ENCODE peak calls at places on chromosome 9, in nine cellular contexts. M is psoas muscle; F is HFFc6; N is GM10248; D is left ventricle myocardium inferior; E is sigmoid colon; L is CD8-positive, alpha-beta T cell; W is AG20443; U is ELR. K is an unnamed sample.

GRCh38 chr9:706606-707451 is 134.7 kb upstream of the DMRT1 start:
- DNase-seq in M (peak), F (peak), N (peak), D (peak), E (peak), L (peak), W (peak), U (peak), K (peak)

GRCh38 chr9:124297553-124297905 is 39.8 kb downstream of the NEK6 start:
- DNase-seq in M (peak), F (peak), N (no peak), D (peak), E (peak), L (no peak), W (peak), U (peak), K (no peak)

GRCh38 chr9:115531410-115532130 is 413.6 kb upstream of the TNC start:
- DNase-seq in M (no peak), F (peak), N (no peak), D (no peak), E (no peak), L (no peak), W (peak), U (peak), K (no peak)

GRCh38 chr9:2919347-2919746 is 75.5 kb upstream of the PUM3 start:
- DNase-seq in M (no peak), F (peak), N (no peak), D (no peak), E (no peak), L (no peak), W (peak), U (no peak), K (no peak)

GRCh38 chr9:29208670-29209069 is 1635.4 kb upstream of the C9orf72 start:
- DNase-seq in M (no peak), F (no peak), N (no peak), D (no peak), E (no peak), L (no peak), W (no peak), U (no peak), K (no peak)

GRCh38 chr9:137745541-137745991 is 126.8 kb downstream of the EHMT1 start:
- DNase-seq in M (peak), F (no peak), N (peak), D (no peak), E (no peak), L (no peak), W (no peak), U (no peak), K (no peak)

GRCh38 chr9:128061305-128061704 is 5.8 kb downstream of the NAIF1 start:
- DNase-seq in M (no peak), F (no peak), N (no peak), D (no peak), E (no peak), L (peak), W (no peak), U (no peak), K (no peak)

GRCh38 chr9:93148721-93149120 is 14.7 kb upstream of the NINJ1 start:
- DNase-seq in M (no peak), F (no peak), N (no peak), D (no peak), E (no peak), L (no peak), W (no peak), U (no peak), K (no peak)

GRCh38 chr9:99090366-99091130 is 14.4 kb upstream of the TGFBR1 start:
- DNase-seq in M (no peak), F (no peak), N (no peak), D (no peak), E (no peak), L (no peak), W (peak), U (no peak), K (no peak)

GRCh38 chr9:68949271-68950000 is 64.5 kb downstream of the PRKACG start:
- DNase-seq in M (peak), F (peak), N (no peak), D (peak), E (no peak), L (peak), W (no peak), U (no peak), K (peak)